ENCODE peak calls at places on chromosomes 5 and 9, in ten cellular contexts. T, O, I, E, Z, D, K, Y, N and H are unnamed samples.

GRCh38 chr9:75672478-75672877 is 218.0 kb upstream of the PCSK5 start:
- DNase-seq in T (no peak), O (no peak), I (no peak), E (no peak), Z (no peak), D (no peak), K (no peak), Y (no peak), N (no peak), H (no peak)

GRCh38 chr9:126151671-126152050 is 175.0 kb upstream of the MVB12B start:
- DNase-seq in T (no peak), O (no peak), I (no peak), E (no peak), Z (no peak), D (no peak), K (no peak), Y (no peak), N (no peak), H (no peak)

GRCh38 chr9:134643306-134643705 is 1.7 kb downstream of the COL5A1 start:
- DNase-seq in T (no peak), O (peak; percentile 70), I (no peak), E (peak; percentile 37), Z (no peak), D (no peak), K (no peak), Y (peak; percentile 65), N (no peak), H (no peak)

GRCh38 chr5:177116631-177117373 is 16.8 kb upstream of the NSD1 start:
- DNase-seq in T (peak; percentile 83), O (peak; percentile 81), I (no peak), E (peak; percentile 67), Z (no peak), D (peak; percentile 43), K (peak; percentile 79), Y (peak; percentile 80), N (peak; percentile 93), H (no peak)

GRCh38 chr9:111527347-111527746 is 2.4 kb downstream of the ZNF483 start:
- DNase-seq in T (peak; percentile 5), O (no peak), I (no peak), E (no peak), Z (no peak), D (no peak), K (no peak), Y (no peak), N (no peak), H (no peak)

GRCh38 chr5:56640763-56641406 is 174.5 kb upstream of the MAP3K1 start:
- DNase-seq in T (peak; percentile 29), O (no peak), I (no peak), E (no peak), Z (peak; percentile 25), D (no peak), K (no peak), Y (no peak), N (no peak), H (no peak)

GRCh38 chr5:139445325-139446170 is 6.2 kb upstream of the DNAJC18 start:
- DNase-seq in T (no peak), O (peak; percentile 92), I (no peak), E (peak; percentile 74), Z (no peak), D (no peak), K (no peak), Y (peak; percentile 30), N (no peak), H (no peak)

GRCh38 chr9:129751841-129752801 is 721 bp downstream of the PTGES start:
- DNase-seq in T (no peak), O (peak; percentile 45), I (no peak), E (no peak), Z (no peak), D (no peak), K (no peak), Y (no peak), N (no peak), H (no peak)

GRCh38 chr9:36835271-36835996 is 198.6 kb downstream of the PAX5 start:
- DNase-seq in T (no peak), O (no peak), I (no peak), E (no peak), Z (no peak), D (no peak), K (no peak), Y (no peak), N (no peak), H (no peak)

GRCh38 chr5:669111-669841 is 23.9 kb downstream of the TPPP start:
- DNase-seq in T (no peak), O (no peak), I (no peak), E (no peak), Z (peak; percentile 47), D (no peak), K (no peak), Y (no peak), N (peak; percentile 96), H (no peak)

GRCh38 chr9:115006660-115007059 is 76.3 kb upstream of the TNFSF8 start:
- DNase-seq in T (no peak), O (peak; percentile 81), I (no peak), E (peak; percentile 87), Z (no peak), D (no peak), K (no peak), Y (peak; percentile 99), N (peak; percentile 51), H (no peak)

GRCh38 chr5:88058625-88059024 is 210.0 kb downstream of the TMEM161B start:
- DNase-seq in T (no peak), O (no peak), I (no peak), E (no peak), Z (no peak), D (no peak), K (no peak), Y (no peak), N (no peak), H (no peak)

GRCh38 chr5:180212363-180213255 is 3.6 kb upstream of the RASGEF1C start:
- DNase-seq in T (no peak), O (peak; percentile 22), I (no peak), E (no peak), Z (no peak), D (no peak), K (no peak), Y (peak; percentile 30), N (no peak), H (no peak)

GRCh38 chr5:176769911-176770310 is 40.4 kb upstream of the UNC5A start:
- DNase-seq in T (no peak), O (no peak), I (no peak), E (no peak), Z (no peak), D (no peak), K (no peak), Y (no peak), N (no peak), H (no peak)

GRCh38 chr5:88172847-88173758 is 95.5 kb downstream of the TMEM161B start:
- DNase-seq in T (peak; percentile 12), O (no peak), I (no peak), E (no peak), Z (no peak), D (peak; percentile 2), K (no peak), Y (no peak), N (no peak), H (no peak)

GRCh38 chr5:109590799-109591198 is 98.9 kb upstream of the MAN2A1 start:
- DNase-seq in T (no peak), O (no peak), I (no peak), E (no peak), Z (no peak), D (no peak), K (no peak), Y (no peak), N (no peak), H (no peak)

GRCh38 chr5:109589239-109589638 is 100.5 kb upstream of the MAN2A1 start:
- DNase-seq in T (no peak), O (no peak), I (no peak), E (no peak), Z (no peak), D (no peak), K (no peak), Y (no peak), N (no peak), H (no peak)

GRCh38 chr5:109588281-109589035 is 101.3 kb upstream of the MAN2A1 start:
- DNase-seq in T (no peak), O (no peak), I (no peak), E (no peak), Z (no peak), D (no peak), K (no peak), Y (no peak), N (no peak), H (no peak)

GRCh38 chr5:109594217-109594616 is 95.5 kb upstream of the MAN2A1 start:
- DNase-seq in T (no peak), O (no peak), I (no peak), E (no peak), Z (no peak), D (no peak), K (no peak), Y (no peak), N (no peak), H (no peak)

DNA sequence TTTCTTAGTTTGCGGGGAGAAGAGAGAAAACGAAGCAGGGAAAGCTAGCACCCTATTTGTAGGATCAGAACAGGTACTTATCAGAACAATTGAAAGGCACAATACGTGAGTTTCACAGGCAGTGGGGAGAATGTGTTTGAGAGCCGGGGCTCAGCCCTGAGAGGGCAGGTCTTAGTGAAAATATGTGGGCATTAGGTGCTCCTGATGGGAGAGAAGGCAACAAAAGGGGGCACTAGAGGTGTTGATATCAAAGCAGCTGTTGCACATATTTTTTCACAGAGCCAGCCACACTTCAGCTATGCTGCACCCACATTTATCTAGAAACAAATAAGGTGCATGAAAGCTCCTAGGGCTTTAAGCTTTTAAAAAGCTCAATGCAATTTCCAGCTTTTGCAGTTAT is 99.7 kb upstream of the MAN2A1 start:
- DNase-seq in T (peak; percentile 2), O (no peak), I (no peak), E (no peak), Z (no peak), D (no peak), K (no peak), Y (no peak), N (no peak), H (no peak)
- TF ChIP-seq CTCF in T (no peak), O (no peak), I (no peak), E (no peak), Z (no peak), D (no peak), K (no peak), Y (no peak), N (no peak), H (no peak)

GRCh38 chr5:103259705-103260355 is 1.3 kb downstream of the MACIR start:
- DNase-seq in T (no peak), O (peak; percentile 47), I (no peak), E (peak; percentile 59), Z (peak; percentile 42), D (no peak), K (no peak), Y (peak; percentile 29), N (peak; percentile 58), H (no peak)
- TF ChIP-seq CTCF in T (no peak), O (peak; percentile 8), I (no peak), E (no peak), Z (no peak), D (no peak), K (no peak), Y (no peak), N (no peak), H (no peak)

GRCh38 chr5:2746642-2747041 is 4.8 kb downstream of the IRX2 start:
- DNase-seq in T (no peak), O (peak; percentile 10), I (no peak), E (peak; percentile 61), Z (no peak), D (no peak), K (no peak), Y (peak; percentile 63), N (no peak), H (no peak)
- TF ChIP-seq CTCF in T (no peak), O (no peak), I (peak; percentile 51), E (no peak), Z (no peak), D (no peak), K (no peak), Y (no peak), N (no peak), H (no peak)

GRCh38 chr9:127802576-127803443 is at the start of gene FPGS:
- DNase-seq in T (peak; percentile 92), O (peak; percentile 86), I (peak; percentile 61), E (peak; percentile 88), Z (peak; percentile 89), D (peak; percentile 87), K (peak; percentile 77), Y (peak; percentile 84), N (peak; percentile 86), H (peak; percentile 98)
- TF ChIP-seq CTCF in T (no peak), O (no peak), I (no peak), E (no peak), Z (peak; percentile 4), D (no peak), K (no peak), Y (no peak), N (peak; percentile 20), H (no peak)